ENCODE peak calls at places on chromosomes 5 and 9, in four cellular contexts. H is NCI-H510A, O is SW480, Y is NCI-H774. Q is an unnamed sample.

GRCh38 chr5:88813244-88813643 is 69.7 kb downstream of the MEF2C start:
- DNase-seq in H (no peak), O (no peak), Y (no peak), Q (no peak)

GRCh38 chr9:78443946-78444345 is 147.0 kb downstream of the PSAT1 start:
- DNase-seq in H (no peak), O (no peak), Y (no peak), Q (no peak)

GRCh38 chr9:132446887-132447286 is 36.9 kb downstream of the CFAP77 start:
- DNase-seq in H (no peak), O (no peak), Y (no peak), Q (no peak)

GRCh38 chr5:124738751-124739559 is 7.5 kb downstream of the ZNF608 start:
- DNase-seq in H (no peak), O (no peak), Y (no peak), Q (no peak)

GRCh38 chr9:124665391-124666058 is 105.6 kb downstream of the NR6A1 start:
- DNase-seq in H (no peak), O (peak), Y (no peak), Q (peak)

GRCh38 chr5:84287964-84288363 is 96.7 kb downstream of the EDIL3 start:
- DNase-seq in H (no peak), O (peak), Y (no peak), Q (peak)

GRCh38 chr5:168590666-168591065 is 11.5 kb upstream of the PANK3 start:
- DNase-seq in H (no peak), O (no peak), Y (no peak), Q (no peak)

GRCh38 chr9:95910023-95910706 is 34.7 kb downstream of the ERCC6L2 start:
- DNase-seq in H (no peak), O (no peak), Y (no peak), Q (no peak)

GRCh38 chr5:152736906-152737305 is 331.8 kb upstream of the NMUR2 start:
- DNase-seq in H (no peak), O (no peak), Y (no peak), Q (peak)

GRCh38 chr5:172334196-172334595 is 50.6 kb upstream of the UBTD2 start:
- DNase-seq in H (no peak), O (peak), Y (no peak), Q (peak)

GRCh38 chr5:104119529-104119928 is 556.9 kb upstream of the NUDT12 start:
- DNase-seq in H (no peak), O (no peak), Y (no peak), Q (no peak)

GRCh38 chr5:160219411-160219810 is 9.9 kb upstream of the FABP6 start:
- DNase-seq in H (no peak), O (no peak), Y (no peak), Q (no peak)

GRCh38 chr5:77958642-77959315 is 182.6 kb upstream of the TBCA start:
- DNase-seq in H (no peak), O (no peak), Y (no peak), Q (no peak)

GRCh38 chr9:126327016-126327749 is 554 bp downstream of the MVB12B start:
- DNase-seq in H (no peak), O (no peak), Y (peak), Q (no peak)

GRCh38 chr5:171316258-171317121 is 7.4 kb downstream of the TLX3 start:
- DNase-seq in H (no peak), O (no peak), Y (no peak), Q (no peak)

GRCh38 chr5:132253452-132254320 is 3.8 kb upstream of the PDLIM4 start:
- DNase-seq in H (peak), O (no peak), Y (no peak), Q (no peak)

GRCh38 chr9:91033802-91034201 is 232.2 kb downstream of the SYK start:
- DNase-seq in H (no peak), O (no peak), Y (no peak), Q (peak)

GRCh38 chr5:568061-568781 is 43.9 kb upstream of the CEP72 start:
- DNase-seq in H (no peak), O (no peak), Y (no peak), Q (no peak)

GRCh38 chr5:68379275-68380026 is 163.9 kb downstream of the PIK3R1 start:
- DNase-seq in H (no peak), O (no peak), Y (no peak), Q (no peak)

GRCh38 chr5:125176005-125176390 is 429.6 kb upstream of the ZNF608 start:
- DNase-seq in H (no peak), O (peak), Y (no peak), Q (no peak)

GRCh38 chr9:129990269-129991005 is 52.6 kb downstream of the FNBP1 start:
- DNase-seq in H (no peak), O (no peak), Y (no peak), Q (peak)

GRCh38 chr5:138095100-138095907 is 11.5 kb downstream of the WNT8A start:
- DNase-seq in H (no peak), O (no peak), Y (no peak), Q (no peak)

GRCh38 chr9:76472925-76473324 is 13.9 kb downstream of the GCNT1 start:
- DNase-seq in H (peak), O (peak), Y (peak), Q (peak)

GRCh38 chr5:134438641-134439621 is 27.2 kb upstream of the CDKN2AIPNL start:
- DNase-seq in H (peak), O (peak), Y (peak), Q (peak)

GRCh38 chr5:39164016-39164415 is 55.3 kb downstream of the FYB1 start:
- DNase-seq in H (no peak), O (no peak), Y (no peak), Q (no peak)

GRCh38 chr5:40679998-40680681 is 425 bp downstream of the PTGER4 start:
- DNase-seq in H (no peak), O (no peak), Y (no peak), Q (no peak)

GRCh38 chr5:57435701-57436134 is 46.9 kb downstream of the ACTBL2 start:
- DNase-seq in H (no peak), O (peak), Y (no peak), Q (peak)

GRCh38 chr5:134069553-134069952 is 44.9 kb upstream of the TCF7 start:
- DNase-seq in H (no peak), O (no peak), Y (no peak), Q (no peak)

Q was measured in HT1080.